ENCODE peak calls at places on chromosome 12, in nine cellular contexts. I is neural progenitor cell; T is fibroblast of lung; S is ovary; B is ELR; N is NCI-H524; J is skeletal muscle cell; L is CD8-positive, alpha-beta memory T cell; X is foreskin fibroblast. F is an unnamed sample.

GRCh38 chr12:1574863-1575254 is 19.5 kb downstream of the FBXL14 start:
- DNase-seq in I (no peak), T (no peak), S (no peak), B (no peak), N (no peak), J (no peak), L (no peak), X (no peak), F (no peak)

GRCh38 chr12:120670667-120671066 is 16.3 kb upstream of the MLEC start:
- DNase-seq in I (no peak), T (no peak), S (no peak), B (no peak), N (no peak), J (no peak), L (no peak), X (no peak), F (no peak)

GRCh38 chr12:12365931-12366431 is 9.1 kb downstream of the BORCS5 start:
- DNase-seq in I (peak), T (peak), S (no peak), B (no peak), N (no peak), J (no peak), L (no peak), X (peak), F (peak)

GRCh38 chr12:114166360-114166759 is 200.2 kb upstream of the RBM19 start:
- DNase-seq in I (peak), T (peak), S (no peak), B (peak), N (peak), J (no peak), L (no peak), X (peak), F (peak)

GRCh38 chr12:55831407-55831880 is 2.1 kb upstream of the DNAJC14 start:
- DNase-seq in I (no peak), T (peak), S (no peak), B (no peak), N (no peak), J (no peak), L (no peak), X (no peak), F (no peak)

GRCh38 chr12:104439137-104439536 is 17.6 kb upstream of the CHST11 start:
- DNase-seq in I (no peak), T (no peak), S (no peak), B (no peak), N (no peak), J (no peak), L (no peak), X (no peak), F (no peak)

GRCh38 chr12:96399081-96399918 is 939 bp downstream of the CDK17 start:
- DNase-seq in I (peak), T (peak), S (peak), B (peak), N (peak), J (no peak), L (peak), X (peak), F (peak)

GRCh38 chr12:81222841-81223595 is 145.1 kb downstream of the ACSS3 start:
- DNase-seq in I (no peak), T (peak), S (no peak), B (no peak), N (no peak), J (no peak), L (no peak), X (peak), F (no peak)

GRCh38 chr12:83046019-83046418 is 359.3 kb downstream of the TMTC2 start:
- DNase-seq in I (no peak), T (no peak), S (no peak), B (no peak), N (no peak), J (no peak), L (no peak), X (peak), F (no peak)

GRCh38 chr12:79266511-79267129 is 402.0 kb downstream of the SYT1 start:
- DNase-seq in I (peak), T (no peak), S (no peak), B (no peak), N (no peak), J (no peak), L (no peak), X (no peak), F (no peak)

GRCh38 chr12:41034686-41035085 is 153.4 kb upstream of the PDZRN4 start:
- DNase-seq in I (no peak), T (no peak), S (no peak), B (no peak), N (no peak), J (no peak), L (no peak), X (peak), F (no peak)

GRCh38 chr12:15629108-15629507 is 160.1 kb downstream of the EPS8 start:
- DNase-seq in I (peak), T (peak), S (peak), B (peak), N (no peak), J (peak), L (no peak), X (peak), F (peak)

GRCh38 chr12:69240625-69240984 is 1.2 kb downstream of the CPSF6 start:
- DNase-seq in I (peak), T (peak), S (no peak), B (peak), N (peak), J (no peak), L (no peak), X (peak), F (no peak)

GRCh38 chr12:32362892-32363291 is 36.5 kb upstream of the FGD4 start:
- DNase-seq in I (no peak), T (no peak), S (no peak), B (no peak), N (no peak), J (no peak), L (no peak), X (no peak), F (no peak)

GRCh38 chr12:10169094-10169493 is 2.8 kb downstream of the OLR1 start:
- DNase-seq in I (no peak), T (peak), S (no peak), B (peak), N (no peak), J (no peak), L (no peak), X (no peak), F (no peak)

GRCh38 chr12:111454311-111454710 is 48.6 kb downstream of the SH2B3 start:
- DNase-seq in I (no peak), T (no peak), S (no peak), B (no peak), N (no peak), J (no peak), L (no peak), X (peak), F (no peak)

GRCh38 chr12:123940627-123940966 is 32.0 kb downstream of the CCDC92 start:
- DNase-seq in I (no peak), T (no peak), S (no peak), B (no peak), N (no peak), J (no peak), L (no peak), X (no peak), F (no peak)

GRCh38 chr12:113005759-113006158 is 27.4 kb downstream of the OAS2 start:
- DNase-seq in I (peak), T (no peak), S (no peak), B (peak), N (no peak), J (no peak), L (no peak), X (no peak), F (peak)

GRCh38 chr12:19199322-19199721 is 69.8 kb downstream of the PLEKHA5 start:
- DNase-seq in I (no peak), T (no peak), S (no peak), B (no peak), N (no peak), J (no peak), L (no peak), X (no peak), F (no peak)

GRCh38 chr12:66014818-66015217 is 115.7 kb downstream of the LLPH start:
- DNase-seq in I (no peak), T (peak), S (no peak), B (peak), N (peak), J (peak), L (no peak), X (peak), F (no peak)

GRCh38 chr12:102903318-102904007 is 13.6 kb downstream of the PAH start:
- DNase-seq in I (no peak), T (no peak), S (no peak), B (no peak), N (no peak), J (no peak), L (no peak), X (no peak), F (no peak)

GRCh38 chr12:80313184-80313583 is 130.9 kb upstream of the PTPRQ start:
- DNase-seq in I (no peak), T (peak), S (no peak), B (peak), N (no peak), J (no peak), L (no peak), X (peak), F (peak)

GRCh38 chr12:94973202-94973601 is 30.3 kb downstream of the NDUFA12 start:
- DNase-seq in I (no peak), T (peak), S (no peak), B (peak), N (peak), J (peak), L (no peak), X (no peak), F (no peak)